ENCODE peak calls at places on chromosomes 7 and 10, in six cellular contexts. One of them, this sample, is unnamed.

GRCh38 chr10:60479305-60480020 is 89.8 kb upstream of the ANK3 start:
- DNase-seq in neuronal stem cell: no peak
- DNase-seq in H1: no peak
- DNase-seq in trophoblast cell: no peak
- DNase-seq in H9: no peak
- DNase-seq in mesenchymal stem cell: no peak
- DNase-seq in this sample: no peak

GRCh38 chr10:73060738-73061635 is 35.7 kb downstream of the P4HA1 start:
- DNase-seq in neuronal stem cell: peak
- DNase-seq in H1: no peak
- DNase-seq in trophoblast cell: peak
- DNase-seq in H9: no peak
- DNase-seq in mesenchymal stem cell: peak
- DNase-seq in this sample: peak

GRCh38 chr10:121926669-121927360 is 1.0 kb downstream of the ATE1 start:
- DNase-seq in neuronal stem cell: peak
- DNase-seq in H1: no peak
- DNase-seq in trophoblast cell: peak
- DNase-seq in H9: no peak
- DNase-seq in mesenchymal stem cell: peak
- DNase-seq in this sample: no peak

GRCh38 chr10:80429521-80429966 is 21.2 kb downstream of the PRXL2A start:
- DNase-seq in neuronal stem cell: no peak
- DNase-seq in H1: no peak
- DNase-seq in trophoblast cell: peak
- DNase-seq in H9: no peak
- DNase-seq in mesenchymal stem cell: no peak
- DNase-seq in this sample: no peak

GRCh38 chr7:30984359-30985107 is 20.8 kb downstream of the GHRHR start:
- DNase-seq in neuronal stem cell: no peak
- DNase-seq in H1: peak
- DNase-seq in trophoblast cell: no peak
- DNase-seq in H9: peak
- DNase-seq in mesenchymal stem cell: peak
- DNase-seq in this sample: no peak

GRCh38 chr10:13062813-13063212 is 37.1 kb upstream of the OPTN start:
- DNase-seq in neuronal stem cell: no peak
- DNase-seq in H1: no peak
- DNase-seq in trophoblast cell: no peak
- DNase-seq in H9: no peak
- DNase-seq in mesenchymal stem cell: no peak
- DNase-seq in this sample: no peak

GRCh38 chr7:149720372-149721083 is 52.9 kb downstream of the ZNF467 start:
- DNase-seq in neuronal stem cell: no peak
- DNase-seq in H1: no peak
- DNase-seq in trophoblast cell: no peak
- DNase-seq in H9: peak
- DNase-seq in mesenchymal stem cell: no peak
- DNase-seq in this sample: no peak

GRCh38 chr10:60238408-60239100 is 151.1 kb downstream of the ANK3 start:
- DNase-seq in neuronal stem cell: no peak
- DNase-seq in H1: peak
- DNase-seq in trophoblast cell: peak
- DNase-seq in H9: peak
- DNase-seq in mesenchymal stem cell: peak
- DNase-seq in this sample: peak

GRCh38 chr10:70145666-70146488 is 623 bp downstream of the TYSND1 start:
- DNase-seq in neuronal stem cell: peak
- DNase-seq in H1: no peak
- DNase-seq in trophoblast cell: peak
- DNase-seq in H9: peak
- DNase-seq in mesenchymal stem cell: peak
- DNase-seq in this sample: peak

DNA sequence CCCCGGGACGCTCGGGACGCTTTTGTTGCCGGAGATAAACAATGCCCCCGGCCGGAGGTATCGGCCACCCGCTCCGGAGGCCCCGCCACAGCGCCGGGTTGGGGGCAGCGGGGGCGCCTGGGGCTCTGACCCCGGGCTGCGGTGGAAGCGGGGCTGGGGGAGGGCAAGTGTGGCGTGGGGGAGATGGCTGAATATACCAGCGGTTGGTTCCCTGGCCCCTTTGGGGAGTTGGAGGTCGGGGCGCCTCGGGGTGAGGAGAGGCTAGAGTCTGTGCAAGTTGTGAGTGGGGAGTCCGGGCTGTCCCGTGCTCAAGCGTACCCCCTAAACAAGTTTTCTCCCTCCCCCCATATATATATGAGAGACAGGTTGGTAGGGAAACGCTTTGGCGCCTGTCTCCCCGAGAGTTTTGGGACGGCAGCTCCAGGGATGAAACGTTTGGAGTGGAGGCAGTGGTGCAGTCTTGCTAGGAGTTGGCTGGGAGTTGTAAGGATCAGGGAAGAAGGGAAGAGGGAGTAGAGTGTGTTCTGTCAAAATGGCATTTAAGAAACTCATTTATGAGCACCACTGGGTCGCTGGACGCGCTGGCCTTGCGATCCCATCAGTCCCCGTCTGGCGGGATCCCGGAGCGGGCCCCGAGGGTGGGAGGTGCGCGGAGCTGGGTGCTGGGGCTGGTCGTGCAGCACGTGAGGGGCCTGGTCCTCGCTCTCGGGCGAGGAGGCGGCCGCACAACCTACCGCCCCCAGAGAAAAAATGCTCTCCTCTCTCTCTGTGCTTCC is 967 bp downstream of the TET1 start:
- DNase-seq in neuronal stem cell: peak
- DNase-seq in H1: no peak
- DNase-seq in trophoblast cell: peak
- DNase-seq in H9: peak
- DNase-seq in mesenchymal stem cell: peak
- DNase-seq in this sample: peak
- H4K8ac ChIP-seq in neuronal stem cell: no peak
- H4K8ac ChIP-seq in H1: peak
- H4K8ac ChIP-seq in trophoblast cell: peak
- H4K8ac ChIP-seq in H9: no peak
- H4K8ac ChIP-seq in mesenchymal stem cell: peak
- H4K8ac ChIP-seq in this sample: peak

DNA sequence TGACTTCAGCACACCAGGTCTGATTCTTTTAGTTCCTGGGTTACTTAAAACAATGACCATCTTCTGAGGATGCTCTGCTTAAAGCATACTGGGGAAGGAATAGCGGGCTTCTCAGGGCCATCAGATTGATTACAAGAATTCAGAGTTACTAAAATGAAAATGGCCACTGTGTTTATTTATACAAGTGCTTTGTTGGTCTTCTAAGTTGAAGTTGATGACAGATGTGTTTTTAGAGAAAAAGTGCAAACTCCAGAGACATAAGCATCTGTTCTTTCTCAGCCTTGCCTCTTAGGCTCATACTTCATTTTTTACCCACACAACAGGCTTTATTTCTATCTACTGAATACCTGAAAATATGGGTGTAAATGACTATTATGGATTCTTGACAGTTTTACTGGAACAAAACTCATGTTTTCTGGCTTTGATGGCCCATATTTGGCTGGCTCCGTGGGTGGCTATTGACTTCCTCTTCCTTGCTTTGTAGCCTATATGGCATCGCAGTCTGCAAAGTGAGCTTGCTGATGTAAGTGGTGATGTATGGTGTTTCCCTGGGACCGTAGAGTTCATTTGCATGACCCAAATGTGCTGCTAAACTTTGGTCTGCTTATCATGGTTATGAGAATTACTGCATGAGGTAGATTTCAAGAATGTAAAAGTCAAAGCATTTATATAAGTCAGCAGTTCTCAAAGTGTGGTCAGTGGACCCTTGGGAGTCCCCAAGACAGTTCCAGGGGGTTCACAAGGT is 121.3 kb downstream of the BMPER start:
- DNase-seq in neuronal stem cell: no peak
- DNase-seq in H1: no peak
- DNase-seq in trophoblast cell: no peak
- DNase-seq in H9: no peak
- DNase-seq in mesenchymal stem cell: no peak
- DNase-seq in this sample: peak
- H3K27ac ChIP-seq in neuronal stem cell: no peak
- H3K27ac ChIP-seq in H1: no peak
- H3K27ac ChIP-seq in trophoblast cell: no peak
- H3K27ac ChIP-seq in H9: no peak
- H3K27ac ChIP-seq in mesenchymal stem cell: no peak
- H3K27ac ChIP-seq in this sample: no peak

DNA sequence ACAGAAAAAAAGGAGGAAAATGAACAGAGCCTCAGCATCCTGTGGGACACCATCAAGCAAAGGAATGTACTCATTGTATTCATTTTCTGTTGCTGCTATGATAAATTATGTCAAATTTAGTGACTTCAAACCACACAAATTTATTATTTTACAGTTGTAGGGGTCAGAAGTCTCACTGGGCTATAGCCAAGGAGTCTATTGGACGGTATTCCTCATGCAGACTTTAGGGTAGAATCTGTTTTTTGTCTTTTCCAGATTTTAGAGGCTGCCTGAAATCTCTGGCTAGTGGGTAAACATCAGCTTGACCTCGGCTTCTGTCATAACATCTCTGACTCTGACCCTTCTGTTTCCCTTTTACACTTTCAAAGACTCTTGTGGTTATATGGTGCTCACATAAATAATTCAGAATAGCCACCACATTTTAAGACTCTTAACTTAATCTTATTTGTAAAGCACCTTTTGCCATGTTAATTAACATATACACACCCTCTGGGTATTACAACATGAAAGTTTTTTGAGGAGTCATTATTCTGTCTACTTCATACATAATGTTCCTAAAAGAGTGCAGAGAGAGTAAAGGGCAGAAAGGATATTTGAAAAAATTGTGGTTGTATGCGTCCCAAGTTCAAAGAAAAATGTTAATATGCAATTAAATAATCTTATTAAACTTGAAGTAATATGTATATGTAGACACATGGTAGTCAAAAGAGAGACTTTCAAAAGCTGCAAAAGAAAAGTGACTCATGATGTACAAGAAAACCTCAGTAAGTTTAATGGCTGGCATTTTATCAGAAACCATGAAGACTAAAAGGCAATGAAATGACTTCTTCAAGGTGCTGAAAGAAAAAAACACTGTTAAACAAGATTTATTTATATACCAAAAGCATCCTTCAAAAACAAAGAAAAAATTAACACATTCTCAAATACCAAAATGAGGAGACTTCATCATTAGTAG is 70.8 kb upstream of the MEOX2 start:
- DNase-seq in neuronal stem cell: no peak
- DNase-seq in H1: no peak
- DNase-seq in trophoblast cell: no peak
- DNase-seq in H9: no peak
- DNase-seq in mesenchymal stem cell: peak
- DNase-seq in this sample: no peak
- H3K14ac ChIP-seq in neuronal stem cell: no peak
- H3K14ac ChIP-seq in H1: no peak
- H3K14ac ChIP-seq in trophoblast cell: no peak
- H3K14ac ChIP-seq in H9: no peak
- H3K14ac ChIP-seq in mesenchymal stem cell: no peak
- H3K14ac ChIP-seq in this sample: no peak

GRCh38 chr7:129055294-129055816 is 444 bp upstream of the TNPO3 start:
- DNase-seq in neuronal stem cell: no peak
- DNase-seq in H1: no peak
- DNase-seq in trophoblast cell: no peak
- DNase-seq in H9: no peak
- DNase-seq in mesenchymal stem cell: no peak
- DNase-seq in this sample: no peak

GRCh38 chr7:129055861-129056464 is 1.1 kb upstream of the TNPO3 start:
- DNase-seq in neuronal stem cell: no peak
- DNase-seq in H1: no peak
- DNase-seq in trophoblast cell: no peak
- DNase-seq in H9: peak
- DNase-seq in mesenchymal stem cell: no peak
- DNase-seq in this sample: no peak

GRCh38 chr7:129053938-129054437 is 923 bp downstream of the TNPO3 start:
- DNase-seq in neuronal stem cell: peak
- DNase-seq in H1: no peak
- DNase-seq in trophoblast cell: no peak
- DNase-seq in H9: no peak
- DNase-seq in mesenchymal stem cell: peak
- DNase-seq in this sample: peak

GRCh38 chr7:129052441-129052840 is 2.5 kb downstream of the TNPO3 start:
- DNase-seq in neuronal stem cell: no peak
- DNase-seq in H1: no peak
- DNase-seq in trophoblast cell: no peak
- DNase-seq in H9: no peak
- DNase-seq in mesenchymal stem cell: no peak
- DNase-seq in this sample: no peak

DNA sequence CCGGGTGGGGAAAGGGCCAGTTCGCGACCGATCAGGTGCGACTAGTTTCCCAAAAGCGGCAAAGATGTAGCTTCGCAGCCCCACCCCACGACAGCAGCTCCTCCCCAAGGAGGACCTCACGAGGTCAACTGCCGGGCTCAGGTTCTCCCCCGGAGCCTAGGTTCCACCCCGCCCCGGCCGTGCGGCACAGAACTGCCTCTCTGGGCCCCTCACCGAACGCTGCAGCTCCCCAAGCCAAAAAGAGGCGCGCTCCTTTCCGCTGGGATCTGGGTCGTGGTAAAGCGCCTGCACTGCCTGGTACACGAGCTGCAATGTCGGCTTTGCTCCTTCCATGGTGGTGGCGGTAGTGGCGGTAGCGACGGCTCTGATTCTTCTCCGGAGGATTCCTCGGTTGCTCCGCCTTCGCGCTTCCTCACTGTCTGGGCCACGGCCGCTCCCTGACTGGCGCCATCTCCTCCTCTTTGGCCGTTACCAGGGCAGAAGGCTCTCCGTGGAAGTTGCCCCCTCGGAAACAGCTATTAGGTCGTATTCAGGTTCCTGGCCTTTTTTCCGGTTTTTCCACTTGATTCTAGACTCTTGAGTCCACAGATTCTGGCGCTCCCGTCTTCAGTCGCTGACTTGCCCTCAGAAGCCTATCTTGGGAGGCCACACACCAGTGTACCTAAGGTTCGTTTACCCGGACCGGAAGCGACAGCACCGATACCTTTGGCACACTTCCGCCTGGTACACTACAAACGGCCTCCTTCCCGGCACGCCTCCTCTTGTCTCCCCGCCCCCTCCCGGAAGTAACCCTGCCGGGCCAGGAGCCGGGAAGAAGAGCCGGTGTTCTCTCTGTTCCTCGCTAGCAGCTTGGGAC is at the start of gene TNPO3:
- DNase-seq in neuronal stem cell: peak
- DNase-seq in H1: peak
- DNase-seq in trophoblast cell: peak
- DNase-seq in H9: peak
- DNase-seq in mesenchymal stem cell: peak
- DNase-seq in this sample: peak
- H4K8ac ChIP-seq in neuronal stem cell: no peak
- H4K8ac ChIP-seq in H1: peak
- H4K8ac ChIP-seq in trophoblast cell: peak
- H4K8ac ChIP-seq in H9: no peak
- H4K8ac ChIP-seq in mesenchymal stem cell: peak
- H4K8ac ChIP-seq in this sample: peak